ENCODE peak calls at places on chromosomes 16 and 17, in eight cellular contexts. One of them, this sample, is unnamed.

GRCh38 chr16:70745536-70746025 is 55.4 kb downstream of the VAC14 start:
- DNase-seq in breast epithelium: no peak
- DNase-seq in CD14-positive monocyte: no peak
- DNase-seq in pancreas: no peak
- DNase-seq in CD4-positive, alpha-beta T cell: no peak
- DNase-seq in AG09309: no peak
- DNase-seq in lower leg skin: no peak
- DNase-seq in AG10803: no peak
- DNase-seq in this sample: no peak

GRCh38 chr16:66948034-66948821 is 12.8 kb upstream of the CES3 start:
- DNase-seq in CD4-positive, alpha-beta T cell: no peak
- DNase-seq in AG10803: no peak
- DNase-seq in lower leg skin: no peak
- DNase-seq in breast epithelium: no peak
- DNase-seq in AG09309: no peak
- DNase-seq in CD14-positive monocyte: no peak
- DNase-seq in pancreas: no peak
- DNase-seq in this sample: no peak

GRCh38 chr17:354651-355556 is 2.3 kb upstream of the RPH3AL start:
- DNase-seq in lower leg skin: no peak
- DNase-seq in AG09309: no peak
- DNase-seq in AG10803: no peak
- DNase-seq in CD14-positive monocyte: no peak
- DNase-seq in breast epithelium: no peak
- DNase-seq in CD4-positive, alpha-beta T cell: no peak
- DNase-seq in pancreas: peak
- DNase-seq in this sample: no peak

GRCh38 chr17:57135026-57135747 is 50.1 kb downstream of the AKAP1 start:
- DNase-seq in CD14-positive monocyte: no peak
- DNase-seq in CD4-positive, alpha-beta T cell: no peak
- DNase-seq in pancreas: no peak
- DNase-seq in lower leg skin: no peak
- DNase-seq in breast epithelium: no peak
- DNase-seq in AG10803: no peak
- DNase-seq in AG09309: no peak
- DNase-seq in this sample: no peak

GRCh38 chr17:78010759-78011158 is 52.3 kb downstream of the TNRC6C start:
- DNase-seq in CD14-positive monocyte: no peak
- DNase-seq in pancreas: no peak
- DNase-seq in AG10803: no peak
- DNase-seq in breast epithelium: no peak
- DNase-seq in AG09309: no peak
- DNase-seq in lower leg skin: no peak
- DNase-seq in CD4-positive, alpha-beta T cell: no peak
- DNase-seq in this sample: no peak

GRCh38 chr17:47239663-47240374 is 13.8 kb upstream of the ITGB3 start:
- DNase-seq in CD4-positive, alpha-beta T cell: no peak
- DNase-seq in lower leg skin: peak
- DNase-seq in AG09309: peak
- DNase-seq in CD14-positive monocyte: peak
- DNase-seq in AG10803: peak
- DNase-seq in breast epithelium: peak
- DNase-seq in pancreas: peak
- DNase-seq in this sample: no peak

GRCh38 chr16:56192971-56193936 is 2.0 kb downstream of the GNAO1 start:
- DNase-seq in AG10803: no peak
- DNase-seq in CD4-positive, alpha-beta T cell: no peak
- DNase-seq in breast epithelium: no peak
- DNase-seq in CD14-positive monocyte: no peak
- DNase-seq in pancreas: no peak
- DNase-seq in AG09309: no peak
- DNase-seq in lower leg skin: no peak
- DNase-seq in this sample: peak

GRCh38 chr17:2710804-2711607 is 558 bp downstream of the CLUH start:
- DNase-seq in pancreas: peak
- DNase-seq in AG10803: no peak
- DNase-seq in CD14-positive monocyte: no peak
- DNase-seq in AG09309: no peak
- DNase-seq in lower leg skin: peak
- DNase-seq in CD4-positive, alpha-beta T cell: no peak
- DNase-seq in breast epithelium: no peak
- DNase-seq in this sample: no peak

GRCh38 chr17:20986767-20987510 is 55.9 kb downstream of the USP22 start:
- DNase-seq in pancreas: no peak
- DNase-seq in CD4-positive, alpha-beta T cell: no peak
- DNase-seq in AG09309: no peak
- DNase-seq in AG10803: no peak
- DNase-seq in breast epithelium: no peak
- DNase-seq in lower leg skin: peak
- DNase-seq in CD14-positive monocyte: no peak
- DNase-seq in this sample: no peak

GRCh38 chr16:3049921-3050481 is 3.6 kb downstream of the MMP25 start:
- DNase-seq in CD4-positive, alpha-beta T cell: no peak
- DNase-seq in breast epithelium: no peak
- DNase-seq in pancreas: no peak
- DNase-seq in CD14-positive monocyte: no peak
- DNase-seq in lower leg skin: no peak
- DNase-seq in AG10803: no peak
- DNase-seq in AG09309: no peak
- DNase-seq in this sample: no peak

GRCh38 chr17:28896491-28896883 is 1.0 kb downstream of the FLOT2 start:
- DNase-seq in breast epithelium: no peak
- DNase-seq in AG09309: no peak
- DNase-seq in CD4-positive, alpha-beta T cell: no peak
- DNase-seq in CD14-positive monocyte: peak
- DNase-seq in lower leg skin: no peak
- DNase-seq in AG10803: no peak
- DNase-seq in pancreas: no peak
- DNase-seq in this sample: no peak

GRCh38 chr16:62638964-62639861 is 603.0 kb upstream of the CDH8 start:
- DNase-seq in CD4-positive, alpha-beta T cell: no peak
- DNase-seq in pancreas: no peak
- DNase-seq in AG10803: no peak
- DNase-seq in AG09309: no peak
- DNase-seq in lower leg skin: no peak
- DNase-seq in breast epithelium: no peak
- DNase-seq in CD14-positive monocyte: no peak
- DNase-seq in this sample: no peak

GRCh38 chr17:16378631-16379282 is 2.1 kb upstream of the UBB start:
- DNase-seq in AG10803: no peak
- DNase-seq in pancreas: peak
- DNase-seq in CD14-positive monocyte: no peak
- DNase-seq in CD4-positive, alpha-beta T cell: no peak
- DNase-seq in lower leg skin: no peak
- DNase-seq in breast epithelium: no peak
- DNase-seq in AG09309: no peak
- DNase-seq in this sample: no peak

GRCh38 chr17:79633154-79633553 is 22.3 kb upstream of the RBFOX3 start:
- DNase-seq in CD14-positive monocyte: peak
- DNase-seq in breast epithelium: peak
- DNase-seq in pancreas: peak
- DNase-seq in AG10803: no peak
- DNase-seq in lower leg skin: peak
- DNase-seq in CD4-positive, alpha-beta T cell: no peak
- DNase-seq in AG09309: no peak
- DNase-seq in this sample: no peak

GRCh38 chr17:13787636-13788035 is 185.9 kb upstream of the HS3ST3A1 start:
- DNase-seq in lower leg skin: no peak
- DNase-seq in AG09309: no peak
- DNase-seq in CD14-positive monocyte: no peak
- DNase-seq in CD4-positive, alpha-beta T cell: no peak
- DNase-seq in AG10803: no peak
- DNase-seq in pancreas: no peak
- DNase-seq in breast epithelium: no peak
- DNase-seq in this sample: no peak

GRCh38 chr16:67394271-67395104 is 1.2 kb upstream of the TPPP3 start:
- DNase-seq in breast epithelium: no peak
- DNase-seq in lower leg skin: peak
- DNase-seq in AG09309: no peak
- DNase-seq in pancreas: no peak
- DNase-seq in CD4-positive, alpha-beta T cell: no peak
- DNase-seq in AG10803: no peak
- DNase-seq in CD14-positive monocyte: peak
- DNase-seq in this sample: no peak

GRCh38 chr16:73149329-73149728 is 101.4 kb upstream of the ZFHX3 start:
- DNase-seq in AG09309: no peak
- DNase-seq in breast epithelium: no peak
- DNase-seq in AG10803: no peak
- DNase-seq in CD14-positive monocyte: no peak
- DNase-seq in pancreas: no peak
- DNase-seq in lower leg skin: no peak
- DNase-seq in CD4-positive, alpha-beta T cell: no peak
- DNase-seq in this sample: no peak

GRCh38 chr16:67537270-67537635 is 8.6 kb downstream of the RIPOR1 start:
- DNase-seq in CD4-positive, alpha-beta T cell: no peak
- DNase-seq in AG09309: no peak
- DNase-seq in lower leg skin: peak
- DNase-seq in breast epithelium: no peak
- DNase-seq in CD14-positive monocyte: peak
- DNase-seq in pancreas: no peak
- DNase-seq in AG10803: peak
- DNase-seq in this sample: peak

GRCh38 chr16:66486773-66487579 is 59.9 kb downstream of the BEAN1 start:
- DNase-seq in lower leg skin: peak
- DNase-seq in pancreas: no peak
- DNase-seq in CD4-positive, alpha-beta T cell: no peak
- DNase-seq in breast epithelium: peak
- DNase-seq in AG10803: peak
- DNase-seq in AG09309: no peak
- DNase-seq in CD14-positive monocyte: peak
- DNase-seq in this sample: no peak

GRCh38 chr17:46193626-46194392 is 580 bp upstream of the KANSL1 start:
- DNase-seq in breast epithelium: peak
- DNase-seq in pancreas: peak
- DNase-seq in lower leg skin: peak
- DNase-seq in CD4-positive, alpha-beta T cell: peak
- DNase-seq in CD14-positive monocyte: peak
- DNase-seq in AG09309: peak
- DNase-seq in AG10803: peak
- DNase-seq in this sample: peak

GRCh38 chr17:46193246-46193625 is at the start of gene KANSL1:
- DNase-seq in pancreas: peak
- DNase-seq in breast epithelium: peak
- DNase-seq in AG10803: peak
- DNase-seq in CD14-positive monocyte: peak
- DNase-seq in AG09309: peak
- DNase-seq in lower leg skin: peak
- DNase-seq in CD4-positive, alpha-beta T cell: peak
- DNase-seq in this sample: peak

GRCh38 chr17:46195939-46196338 is 2.7 kb upstream of the KANSL1 start:
- DNase-seq in AG09309: no peak
- DNase-seq in pancreas: no peak
- DNase-seq in AG10803: no peak
- DNase-seq in breast epithelium: no peak
- DNase-seq in lower leg skin: no peak
- DNase-seq in CD4-positive, alpha-beta T cell: no peak
- DNase-seq in CD14-positive monocyte: no peak
- DNase-seq in this sample: no peak

GRCh38 chr17:46194393-46195216 is 1.4 kb upstream of the KANSL1 start:
- DNase-seq in breast epithelium: no peak
- DNase-seq in AG10803: peak
- DNase-seq in pancreas: no peak
- DNase-seq in CD14-positive monocyte: no peak
- DNase-seq in CD4-positive, alpha-beta T cell: peak
- DNase-seq in AG09309: no peak
- DNase-seq in lower leg skin: no peak
- DNase-seq in this sample: no peak

GRCh38 chr17:46195217-46195855 is 2.1 kb upstream of the KANSL1 start:
- DNase-seq in pancreas: no peak
- DNase-seq in AG09309: no peak
- DNase-seq in breast epithelium: no peak
- DNase-seq in CD14-positive monocyte: no peak
- DNase-seq in CD4-positive, alpha-beta T cell: no peak
- DNase-seq in lower leg skin: no peak
- DNase-seq in AG10803: no peak
- DNase-seq in this sample: no peak
- TF ChIP-seq CTCF in pancreas: no peak
- TF ChIP-seq CTCF in AG09309: no peak
- TF ChIP-seq CTCF in breast epithelium: no peak
- TF ChIP-seq CTCF in CD14-positive monocyte: peak
- TF ChIP-seq CTCF in CD4-positive, alpha-beta T cell: no peak
- TF ChIP-seq CTCF in lower leg skin: no peak
- TF ChIP-seq CTCF in AG10803: no peak
- TF ChIP-seq CTCF in this sample: no peak

DNA sequence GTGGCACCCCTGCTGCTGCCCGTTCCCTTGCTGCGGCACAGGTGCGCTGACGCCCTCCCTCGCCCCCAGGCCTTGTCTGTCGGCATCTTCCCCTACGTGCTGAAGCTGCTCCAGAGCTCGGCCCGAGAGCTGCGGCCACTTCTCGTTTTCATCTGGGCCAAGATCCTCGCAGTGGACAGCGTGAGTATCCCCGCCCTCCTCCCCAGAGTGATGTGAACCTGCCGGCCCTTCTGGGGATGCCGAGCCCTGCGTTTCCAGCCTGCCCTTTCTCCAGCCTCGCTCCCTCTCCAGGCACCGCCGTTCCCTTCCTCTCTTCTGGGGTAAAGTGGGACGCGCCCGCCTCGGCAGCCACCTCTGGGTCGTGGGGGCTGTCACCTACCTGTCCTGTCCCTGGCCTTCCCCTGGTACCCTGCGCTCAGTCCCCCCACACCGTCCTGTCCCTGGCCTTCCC is 133.9 kb upstream of the CHMP6 start:
- DNase-seq in AG10803: no peak
- DNase-seq in CD4-positive, alpha-beta T cell: no peak
- DNase-seq in AG09309: no peak
- DNase-seq in pancreas: no peak
- DNase-seq in breast epithelium: no peak
- DNase-seq in CD14-positive monocyte: no peak
- DNase-seq in lower leg skin: no peak
- DNase-seq in this sample: no peak
- TF ChIP-seq CTCF in AG10803: no peak
- TF ChIP-seq CTCF in CD4-positive, alpha-beta T cell: no peak
- TF ChIP-seq CTCF in AG09309: no peak
- TF ChIP-seq CTCF in pancreas: no peak
- TF ChIP-seq CTCF in breast epithelium: no peak
- TF ChIP-seq CTCF in CD14-positive monocyte: no peak
- TF ChIP-seq CTCF in lower leg skin: no peak
- TF ChIP-seq CTCF in this sample: no peak

DNA sequence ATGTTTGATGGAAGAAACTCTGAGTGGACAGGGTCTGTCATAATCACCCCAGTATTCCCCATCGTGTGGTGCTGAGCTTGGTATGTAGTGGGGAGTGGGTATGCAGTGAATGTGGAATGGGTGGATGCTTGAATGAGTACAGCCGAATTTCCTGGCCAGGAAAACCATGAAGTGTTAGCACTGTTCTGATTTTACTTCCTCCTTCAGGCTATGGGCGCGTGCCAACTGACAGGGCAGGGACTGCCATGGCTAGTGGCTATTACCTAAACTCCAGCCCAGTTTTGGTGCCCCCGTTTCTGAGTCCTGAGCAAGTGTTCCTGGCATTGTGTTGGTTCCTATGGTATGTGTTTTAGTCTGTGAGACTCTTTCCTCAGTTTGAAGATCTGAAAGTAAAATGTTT is 48.6 kb downstream of the PRKCA start:
- DNase-seq in AG09309: no peak
- DNase-seq in CD14-positive monocyte: no peak
- DNase-seq in breast epithelium: no peak
- DNase-seq in CD4-positive, alpha-beta T cell: no peak
- DNase-seq in pancreas: peak
- DNase-seq in AG10803: no peak
- DNase-seq in lower leg skin: no peak
- DNase-seq in this sample: no peak
- TF ChIP-seq CTCF in AG09309: no peak
- TF ChIP-seq CTCF in CD14-positive monocyte: no peak
- TF ChIP-seq CTCF in breast epithelium: no peak
- TF ChIP-seq CTCF in CD4-positive, alpha-beta T cell: no peak
- TF ChIP-seq CTCF in pancreas: no peak
- TF ChIP-seq CTCF in AG10803: no peak
- TF ChIP-seq CTCF in lower leg skin: no peak
- TF ChIP-seq CTCF in this sample: no peak

GRCh38 chr17:4715071-4715749 is 4.8 kb downstream of the ARRB2 start:
- DNase-seq in CD14-positive monocyte: no peak
- DNase-seq in CD4-positive, alpha-beta T cell: peak
- DNase-seq in breast epithelium: no peak
- DNase-seq in AG09309: no peak
- DNase-seq in lower leg skin: no peak
- DNase-seq in pancreas: no peak
- DNase-seq in AG10803: no peak
- DNase-seq in this sample: no peak
- TF ChIP-seq CTCF in CD14-positive monocyte: no peak
- TF ChIP-seq CTCF in CD4-positive, alpha-beta T cell: no peak
- TF ChIP-seq CTCF in breast epithelium: no peak
- TF ChIP-seq CTCF in AG09309: no peak
- TF ChIP-seq CTCF in lower leg skin: no peak
- TF ChIP-seq CTCF in pancreas: no peak
- TF ChIP-seq CTCF in AG10803: no peak
- TF ChIP-seq CTCF in this sample: no peak

This sample was measured in glutamatergic neuron.